ENCODE peak calls at places on chromosomes 5 and 9, in six cellular contexts. Q is nephron progenitor cell, R is NCI-H748 treated with DMSO at 0.1 percent for 48 hours, E is AG08395, H is anterior cingulate cortex, Z is amniotic stem cell. V is an unnamed sample.

GRCh38 chr5:149030392-149030791 is 32.5 kb downstream of the SH3TC2 start:
- DNase-seq in Q (no peak), R (no peak), E (no peak), H (no peak), Z (no peak), V (peak)

GRCh38 chr9:135980926-135981630 is 19.9 kb upstream of the UBAC1 start:
- DNase-seq in Q (no peak), R (no peak), E (no peak), H (peak), Z (no peak), V (no peak)

GRCh38 chr5:14816999-14817761 is 54.4 kb downstream of the ANKH start:
- DNase-seq in Q (no peak), R (no peak), E (peak), H (no peak), Z (peak), V (peak)

GRCh38 chr5:105392122-105392709 is 1829.6 kb upstream of the NUDT12 start:
- DNase-seq in Q (no peak), R (no peak), E (no peak), H (no peak), Z (no peak), V (no peak)

GRCh38 chr9:131347376-131348020 is 46.4 kb upstream of the PRRC2B start:
- DNase-seq in Q (no peak), R (no peak), E (no peak), H (no peak), Z (no peak), V (no peak)

GRCh38 chr5:89293849-89294248 is 410.9 kb upstream of the MEF2C start:
- DNase-seq in Q (no peak), R (no peak), E (peak), H (no peak), Z (no peak), V (peak)

GRCh38 chr9:86487222-86487841 is 133.1 kb upstream of the TUT7 start:
- DNase-seq in Q (no peak), R (peak), E (peak), H (no peak), Z (peak), V (peak)

GRCh38 chr9:130396581-130396980 is 48.2 kb upstream of the ASS1 start:
- DNase-seq in Q (no peak), R (no peak), E (no peak), H (no peak), Z (no peak), V (no peak)

GRCh38 chr5:72194846-72195245 is 87.6 kb downstream of the MAP1B start:
- DNase-seq in Q (no peak), R (no peak), E (no peak), H (no peak), Z (no peak), V (no peak)

V was measured in foreskin fibroblast.